ENCODE peak calls at places on chromosomes 3 and 15, in five cellular contexts. One of them, this sample, is unnamed.

GRCh38 chr3:193960485-193961172 is 175.3 kb upstream of the HES1 start:
- DNase-seq in breast epithelium: no peak
- DNase-seq in GM12865: no peak
- DNase-seq in ovary: no peak
- DNase-seq in left lung: no peak
- DNase-seq in this sample: no peak

GRCh38 chr3:42755681-42756578 is 17.1 kb downstream of the CCDC13 start:
- DNase-seq in GM12865: peak; percentile 38
- DNase-seq in ovary: no peak
- DNase-seq in breast epithelium: no peak
- DNase-seq in left lung: peak; percentile 28
- DNase-seq in this sample: no peak

GRCh38 chr3:141942006-141942405 is 65.6 kb downstream of the ATP1B3 start:
- DNase-seq in ovary: no peak
- DNase-seq in GM12865: no peak
- DNase-seq in left lung: no peak
- DNase-seq in breast epithelium: no peak
- DNase-seq in this sample: no peak

GRCh38 chr3:142117052-142117451 is 32.3 kb downstream of the TFDP2 start:
- DNase-seq in ovary: no peak
- DNase-seq in breast epithelium: no peak
- DNase-seq in left lung: peak; percentile 35
- DNase-seq in GM12865: no peak
- DNase-seq in this sample: no peak

GRCh38 chr3:72554689-72555088 is 293.6 kb downstream of the SHQ1 start:
- DNase-seq in left lung: no peak
- DNase-seq in ovary: no peak
- DNase-seq in GM12865: no peak
- DNase-seq in breast epithelium: no peak
- DNase-seq in this sample: no peak

GRCh38 chr3:150064952-150065351 is 94.3 kb upstream of the PFN2 start:
- DNase-seq in GM12865: no peak
- DNase-seq in breast epithelium: no peak
- DNase-seq in ovary: no peak
- DNase-seq in left lung: no peak
- DNase-seq in this sample: no peak

GRCh38 chr3:53846134-53846850 is at the start of the genes CHDH and IL17RB:
- DNase-seq in ovary: peak; percentile 78
- DNase-seq in left lung: peak; percentile 75
- DNase-seq in GM12865: peak; percentile 71
- DNase-seq in breast epithelium: peak; percentile 87
- DNase-seq in this sample: no peak

GRCh38 chr3:88113311-88114162 is 36.2 kb upstream of the C3orf38 start:
- DNase-seq in ovary: no peak
- DNase-seq in breast epithelium: no peak
- DNase-seq in left lung: no peak
- DNase-seq in GM12865: peak; percentile 76
- DNase-seq in this sample: peak; percentile 31

GRCh38 chr3:78802588-78802930 is 965.2 kb downstream of the ROBO1 start:
- DNase-seq in GM12865: no peak
- DNase-seq in left lung: no peak
- DNase-seq in breast epithelium: no peak
- DNase-seq in ovary: no peak
- DNase-seq in this sample: no peak

GRCh38 chr15:31338318-31338878 is 11.8 kb downstream of the KLF13 start:
- DNase-seq in breast epithelium: no peak
- DNase-seq in GM12865: peak; percentile 57
- DNase-seq in left lung: peak; percentile 56
- DNase-seq in ovary: peak; percentile 52
- DNase-seq in this sample: no peak

GRCh38 chr3:51796859-51797258 is 17.8 kb upstream of the IQCF6 start:
- DNase-seq in left lung: no peak
- DNase-seq in breast epithelium: no peak
- DNase-seq in GM12865: peak; percentile 51
- DNase-seq in ovary: no peak
- DNase-seq in this sample: no peak

GRCh38 chr3:183108002-183108449 is 8.7 kb upstream of the MCCC1 start:
- DNase-seq in breast epithelium: no peak
- DNase-seq in left lung: no peak
- DNase-seq in GM12865: no peak
- DNase-seq in ovary: no peak
- DNase-seq in this sample: no peak

GRCh38 chr15:43948691-43949325 is 122.0 kb downstream of the WDR76 start:
- DNase-seq in ovary: no peak
- DNase-seq in breast epithelium: no peak
- DNase-seq in left lung: no peak
- DNase-seq in GM12865: peak; percentile 88
- DNase-seq in this sample: no peak

GRCh38 chr3:52527039-52527731 is 6.5 kb downstream of the NT5DC2 start:
- DNase-seq in left lung: peak; percentile 64
- DNase-seq in breast epithelium: peak; percentile 50
- DNase-seq in ovary: peak; percentile 25
- DNase-seq in GM12865: no peak
- DNase-seq in this sample: no peak

GRCh38 chr3:134448664-134449063 is 37.1 kb downstream of the ANAPC13 start:
- DNase-seq in left lung: no peak
- DNase-seq in GM12865: no peak
- DNase-seq in breast epithelium: no peak
- DNase-seq in ovary: no peak
- DNase-seq in this sample: no peak
- H3K4me3 ChIP-seq in left lung: no peak overlapping the region
- H3K4me3 ChIP-seq in GM12865: no peak overlapping the region
- H3K4me3 ChIP-seq in breast epithelium: no peak overlapping the region
- H3K4me3 ChIP-seq in ovary: no peak overlapping the region
- H3K4me3 ChIP-seq in this sample: no peak overlapping the region

GRCh38 chr15:75702431-75702830 is 10.2 kb downstream of the CSPG4 start:
- DNase-seq in GM12865: peak; percentile 38
- DNase-seq in ovary: no peak
- DNase-seq in left lung: no peak
- DNase-seq in breast epithelium: no peak
- DNase-seq in this sample: no peak
- H3K4me3 ChIP-seq in GM12865: no peak overlapping the region
- H3K4me3 ChIP-seq in ovary: no peak overlapping the region
- H3K4me3 ChIP-seq in left lung: no peak overlapping the region
- H3K4me3 ChIP-seq in breast epithelium: no peak overlapping the region
- H3K4me3 ChIP-seq in this sample: no peak overlapping the region

GRCh38 chr3:58779934-58780333 is 113.4 kb upstream of the FAM3D start:
- DNase-seq in GM12865: no peak
- DNase-seq in left lung: no peak
- DNase-seq in breast epithelium: no peak
- DNase-seq in ovary: no peak
- DNase-seq in this sample: no peak
- H3K4me3 ChIP-seq in GM12865: no peak overlapping the region
- H3K4me3 ChIP-seq in left lung: no peak overlapping the region
- H3K4me3 ChIP-seq in breast epithelium: no peak overlapping the region
- H3K4me3 ChIP-seq in ovary: no peak overlapping the region
- H3K4me3 ChIP-seq in this sample: no peak overlapping the region

DNA sequence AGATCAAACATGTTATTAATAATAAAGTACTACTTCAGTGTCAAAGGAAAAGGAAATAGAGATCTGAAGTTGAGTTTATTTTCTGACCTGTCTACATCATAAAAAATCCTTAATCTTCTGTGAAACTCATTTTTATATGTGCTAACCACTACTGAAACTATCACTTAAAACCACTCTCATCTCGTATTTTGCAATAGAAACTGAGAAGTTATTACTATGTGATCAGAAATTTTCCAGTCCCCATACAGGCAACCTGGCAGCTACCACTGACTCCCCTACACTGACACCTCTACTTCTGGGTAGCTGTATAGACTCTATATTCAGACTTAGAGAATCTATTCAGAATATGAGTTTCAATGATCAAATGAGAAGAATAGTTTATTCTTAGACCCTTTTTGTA is 8.3 kb downstream of the HDGFL3 start:
- DNase-seq in breast epithelium: no peak
- DNase-seq in left lung: no peak
- DNase-seq in GM12865: peak; percentile 85
- DNase-seq in ovary: no peak
- DNase-seq in this sample: no peak
- H3K4me3 ChIP-seq in breast epithelium: no peak overlapping the region
- H3K4me3 ChIP-seq in left lung: no peak overlapping the region
- H3K4me3 ChIP-seq in GM12865: peak overlapping the region; percentile 29
- H3K4me3 ChIP-seq in ovary: no peak overlapping the region
- H3K4me3 ChIP-seq in this sample: no peak overlapping the region

DNA sequence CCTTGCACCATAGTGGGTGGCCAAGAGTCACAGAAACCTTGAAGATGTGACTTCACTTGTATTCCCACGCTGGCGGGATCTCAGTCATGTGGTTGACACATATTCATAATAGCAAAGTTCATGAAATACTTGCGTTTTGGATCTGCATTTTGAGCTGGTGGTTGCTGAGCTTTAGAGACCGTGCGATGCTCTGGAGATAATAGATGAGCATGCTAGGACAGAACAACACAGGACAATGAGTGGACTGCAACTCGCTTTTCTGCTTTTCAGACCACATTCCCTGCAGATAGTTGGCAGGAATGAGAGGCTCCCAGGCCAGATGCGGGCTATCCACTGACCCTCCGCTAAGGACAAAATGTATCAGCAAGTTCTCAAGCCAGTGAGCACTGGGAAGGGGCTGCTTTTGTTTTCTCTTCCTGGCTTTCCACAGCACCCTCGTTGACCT is 13.8 kb upstream of the STARD5 start:
- DNase-seq in GM12865: no peak
- DNase-seq in breast epithelium: no peak
- DNase-seq in left lung: no peak
- DNase-seq in ovary: no peak
- DNase-seq in this sample: no peak
- H3K4me3 ChIP-seq in GM12865: no peak overlapping the region
- H3K4me3 ChIP-seq in breast epithelium: no peak overlapping the region
- H3K4me3 ChIP-seq in left lung: no peak overlapping the region
- H3K4me3 ChIP-seq in ovary: no peak overlapping the region
- H3K4me3 ChIP-seq in this sample: no peak overlapping the region

DNA sequence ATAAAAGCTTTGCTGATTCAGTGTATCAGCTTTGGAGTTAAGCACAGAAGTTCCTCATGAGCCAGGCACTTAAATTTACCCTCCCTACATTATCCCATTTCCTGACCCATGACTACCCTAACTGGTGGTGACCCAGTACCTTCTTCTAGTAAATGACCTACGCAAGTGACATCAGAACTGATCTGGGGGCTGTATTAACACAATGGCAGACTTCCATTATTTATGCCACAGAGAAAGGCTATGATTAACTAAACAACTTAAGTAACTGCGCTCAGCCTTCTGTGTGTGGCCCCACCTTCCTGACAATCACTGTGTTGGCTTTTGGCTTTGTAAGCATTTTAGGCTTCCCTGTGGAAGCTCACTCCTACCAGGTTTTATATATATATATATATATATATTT is 1.9 kb downstream of the MB21D2 start:
- DNase-seq in ovary: no peak
- DNase-seq in breast epithelium: no peak
- DNase-seq in left lung: no peak
- DNase-seq in GM12865: peak; percentile 36
- DNase-seq in this sample: no peak
- H3K4me3 ChIP-seq in ovary: peak overlapping the region; percentile 84
- H3K4me3 ChIP-seq in breast epithelium: no peak overlapping the region
- H3K4me3 ChIP-seq in left lung: no peak overlapping the region
- H3K4me3 ChIP-seq in GM12865: peak overlapping the region; percentile 99
- H3K4me3 ChIP-seq in this sample: peak overlapping the region; percentile 97

DNA sequence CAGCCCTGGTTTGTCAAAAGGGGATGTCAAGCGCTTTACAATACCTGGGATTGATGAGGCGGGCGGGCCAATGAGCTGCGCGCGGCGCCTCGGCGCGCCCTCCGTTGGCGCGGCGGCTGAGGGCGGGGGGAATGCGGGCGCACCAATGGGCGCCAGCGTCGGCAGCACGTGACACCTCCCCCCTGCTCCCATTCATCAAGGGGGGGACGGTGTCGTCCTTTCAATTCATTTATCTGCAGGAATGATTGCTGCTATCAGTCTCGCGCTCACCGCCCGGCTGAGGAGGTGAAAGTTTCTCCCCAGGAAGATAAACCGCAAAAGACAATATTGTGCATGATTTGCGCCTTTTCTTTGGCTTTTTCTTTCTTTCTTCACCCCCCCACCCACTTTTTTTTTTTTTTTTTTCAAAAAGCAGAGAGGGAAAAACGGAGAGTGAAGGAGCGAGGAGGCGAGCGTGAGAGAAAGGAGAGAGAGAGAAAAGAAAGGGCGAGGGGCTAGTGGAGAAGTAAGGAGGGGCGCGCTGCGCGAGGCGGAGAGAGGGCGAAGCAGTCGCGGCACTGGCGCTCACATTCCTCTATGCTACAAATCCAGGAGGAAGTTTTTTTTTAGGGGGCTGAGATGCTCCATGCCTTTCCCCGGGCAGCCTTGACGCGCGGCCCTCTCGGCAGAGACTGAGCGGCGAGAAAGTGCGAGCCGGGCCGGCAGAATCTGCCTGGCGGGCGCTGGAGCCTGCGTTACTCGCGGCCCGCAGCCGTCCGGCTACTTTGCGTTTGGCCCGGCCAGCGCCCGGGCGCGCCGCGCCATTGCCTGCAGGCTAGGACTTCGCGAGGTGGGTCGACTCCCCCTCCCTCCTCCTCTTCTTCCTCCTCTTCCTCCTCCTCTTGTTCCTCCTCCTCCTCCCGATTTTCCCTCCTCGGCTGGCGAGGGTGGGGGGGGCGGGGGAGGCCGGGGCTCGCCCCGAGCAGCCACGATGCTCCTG is at the start of gene ZIC1:
- DNase-seq in breast epithelium: no peak
- DNase-seq in ovary: no peak
- DNase-seq in left lung: no peak
- DNase-seq in GM12865: no peak
- DNase-seq in this sample: no peak
- H3K4me3 ChIP-seq in breast epithelium: peak within 1 kb of the TSS; percentile 9
- H3K4me3 ChIP-seq in ovary: peak within 1 kb of the TSS; percentile 10
- H3K4me3 ChIP-seq in left lung: no peak within 1 kb of the TSS
- H3K4me3 ChIP-seq in GM12865: no peak within 1 kb of the TSS
- H3K4me3 ChIP-seq in this sample: peak within 1 kb of the TSS; percentile 63

This sample was measured in AG04449.